ENCODE peak calls at places on chromosomes 16 and 17, in four cellular contexts. S is PC-9, L is A673, P is neural crest cell. I is an unnamed sample.

GRCh38 chr16:87050142-87050541 is 267.1 kb downstream of the C16orf95 start:
- DNase-seq in L (no peak), S (no peak), P (no peak), I (no peak)

GRCh38 chr17:3989156-3989886 is 25.1 kb upstream of the ATP2A3 start:
- DNase-seq in P (no peak), S (no peak), L (no peak), I (no peak)

GRCh38 chr17:59601130-59601529 is 18.6 kb upstream of the CLTC start:
- DNase-seq in L (no peak), S (no peak), P (no peak), I (no peak)

GRCh38 chr16:71441348-71441781 is 489 bp downstream of the TLE7 start:
- DNase-seq in L (peak), P (no peak), S (no peak), I (no peak)

GRCh38 chr16:50169555-50170096 is 16.5 kb downstream of the TENT4B start:
- DNase-seq in P (no peak), S (no peak), L (no peak), I (no peak)

GRCh38 chr16:78480588-78480987 is 381.1 kb downstream of the WWOX start:
- DNase-seq in L (no peak), P (no peak), S (no peak), I (no peak)

GRCh38 chr17:75414488-75414887 is 9.0 kb upstream of the GRB2 start:
- DNase-seq in P (no peak), S (no peak), L (no peak), I (no peak)

GRCh38 chr16:83365166-83365565 is 442.6 kb upstream of the HSBP1 start:
- DNase-seq in S (no peak), L (no peak), P (no peak), I (no peak)

GRCh38 chr17:44071772-44072171 is 1.2 kb downstream of the G6PC3 start:
- DNase-seq in L (no peak), S (peak), P (no peak), I (no peak)

GRCh38 chr16:28882476-28883180 is 4.3 kb downstream of the ATP2A1 start:
- DNase-seq in S (no peak), P (peak), L (no peak), I (no peak)

GRCh38 chr17:30576326-30576861 is 99.2 kb downstream of the GOSR1 start:
- DNase-seq in P (no peak), S (no peak), L (no peak), I (no peak)

GRCh38 chr17:68462381-68463210 is 5.3 kb upstream of the WIPI1 start:
- DNase-seq in S (peak), L (peak), P (peak), I (peak)

GRCh38 chr16:73017321-73017720 is 30.6 kb downstream of the ZFHX3 start:
- DNase-seq in S (no peak), P (no peak), L (no peak), I (no peak)

GRCh38 chr17:2232244-2232638 is 71.3 kb downstream of the SMG6 start:
- DNase-seq in P (no peak), L (no peak), S (no peak), I (peak)

GRCh38 chr16:58020628-58021521 is 4.7 kb upstream of the MMP15 start:
- DNase-seq in P (peak), S (peak), L (peak), I (peak)

GRCh38 chr17:28657756-28658155 is 4.0 kb downstream of the SDF2 start:
- DNase-seq in L (no peak), S (no peak), P (no peak), I (peak)

GRCh38 chr17:14469971-14470370 is 169.1 kb downstream of the HS3ST3B1 start:
- DNase-seq in L (no peak), S (no peak), P (no peak), I (no peak)

GRCh38 chr17:55294042-55294751 is 29.4 kb downstream of the HLF start:
- DNase-seq in P (no peak), S (no peak), L (no peak), I (no peak)

GRCh38 chr16:88894681-88895300 is 28.3 kb upstream of the PABPN1L start:
- DNase-seq in L (no peak), S (no peak), P (no peak), I (no peak)

GRCh38 chr17:5254414-5254813 is 19.8 kb upstream of the SCIMP start:
- DNase-seq in L (no peak), S (no peak), P (no peak), I (no peak)

GRCh38 chr17:33015716-33016346 is 24.2 kb downstream of the SPACA3 start:
- DNase-seq in S (no peak), P (no peak), L (no peak), I (no peak)

GRCh38 chr17:33080091-33080490 is 88.4 kb downstream of the SPACA3 start:
- DNase-seq in P (no peak), S (no peak), L (no peak), I (no peak)

GRCh38 chr17:29140631-29141483 is 39.3 kb downstream of the MYO18A start:
- DNase-seq in S (no peak), L (peak), P (peak), I (no peak)

GRCh38 chr16:17134586-17134985 is 336.2 kb downstream of the XYLT1 start:
- DNase-seq in P (no peak), S (no peak), L (no peak), I (no peak)

GRCh38 chr17:62004388-62004787 is 60.7 kb downstream of the MED13 start:
- DNase-seq in S (no peak), P (no peak), L (no peak), I (no peak)

GRCh38 chr17:35079547-35079946 is 16.0 kb upstream of the RFFL start:
- DNase-seq in L (no peak), S (no peak), P (no peak), I (no peak)

DNA sequence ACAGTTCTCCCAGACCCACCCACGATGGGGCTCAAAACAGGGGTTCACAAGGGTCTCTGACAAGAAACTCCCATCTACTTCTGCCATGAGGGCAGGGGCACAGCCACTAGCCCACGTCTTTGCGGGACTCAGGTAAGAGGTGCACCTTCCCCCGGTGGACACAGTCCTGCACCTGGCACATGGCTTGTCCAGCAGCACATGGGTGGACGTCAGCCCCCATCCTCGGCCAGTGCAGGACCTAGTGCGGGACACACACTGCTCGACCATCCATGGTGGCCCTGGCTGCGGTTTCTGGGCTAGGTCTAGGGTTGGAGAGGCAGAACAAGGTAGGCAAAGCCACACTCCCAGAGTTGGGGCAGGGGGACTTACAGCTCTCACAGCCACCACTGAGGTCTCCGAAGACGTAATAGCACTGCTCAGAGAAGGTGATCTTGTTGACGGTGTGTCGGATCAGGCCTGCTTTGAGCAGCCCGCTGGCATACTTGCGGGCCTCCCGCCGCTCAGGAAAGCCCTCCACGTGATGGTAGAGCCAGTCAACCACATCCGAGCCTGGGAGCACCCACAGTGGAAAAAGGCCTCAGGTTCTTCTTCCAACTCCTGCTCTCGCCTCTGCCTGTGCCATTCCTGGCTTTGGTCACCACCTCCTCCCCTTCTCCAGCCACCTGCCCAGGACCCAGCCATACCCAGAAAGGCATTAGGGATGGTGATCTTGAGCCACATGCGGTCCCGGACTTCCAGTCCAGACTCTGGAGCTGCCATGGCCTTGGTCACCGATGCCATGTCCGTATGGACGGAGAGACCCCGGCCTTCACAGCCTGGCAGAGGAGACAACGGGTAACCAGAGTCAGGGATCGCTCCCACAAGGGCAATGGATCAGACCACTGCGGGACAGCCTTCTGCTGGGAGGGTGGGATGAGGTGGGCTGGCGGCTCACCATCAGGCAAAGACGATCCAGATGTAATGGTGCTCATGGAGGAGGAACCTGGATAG is 7.3 kb downstream of the ACADVL start:
- DNase-seq in P (no peak), L (no peak), S (no peak), I (no peak)
- TF ChIP-seq CTCF in P (no peak), L (no peak), S (no peak), I (no peak)

GRCh38 chr17:65813306-65813705 is 251.9 kb upstream of the AXIN2 start:
- DNase-seq in S (no peak), P (no peak), L (no peak), I (no peak)

GRCh38 chr17:65814418-65814817 is 253.0 kb upstream of the AXIN2 start:
- DNase-seq in P (no peak), L (no peak), S (no peak), I (no peak)

GRCh38 chr17:65807361-65807760 is 245.9 kb upstream of the AXIN2 start:
- DNase-seq in L (no peak), S (no peak), P (no peak), I (no peak)

GRCh38 chr17:65809366-65809765 is 247.9 kb upstream of the AXIN2 start:
- DNase-seq in S (no peak), L (no peak), P (no peak), I (no peak)

GRCh38 chr17:65811043-65811442 is 249.6 kb upstream of the AXIN2 start:
- DNase-seq in P (no peak), L (no peak), S (no peak), I (no peak)
- TF ChIP-seq CTCF in P (no peak), L (no peak), S (no peak), I (no peak)

DNA sequence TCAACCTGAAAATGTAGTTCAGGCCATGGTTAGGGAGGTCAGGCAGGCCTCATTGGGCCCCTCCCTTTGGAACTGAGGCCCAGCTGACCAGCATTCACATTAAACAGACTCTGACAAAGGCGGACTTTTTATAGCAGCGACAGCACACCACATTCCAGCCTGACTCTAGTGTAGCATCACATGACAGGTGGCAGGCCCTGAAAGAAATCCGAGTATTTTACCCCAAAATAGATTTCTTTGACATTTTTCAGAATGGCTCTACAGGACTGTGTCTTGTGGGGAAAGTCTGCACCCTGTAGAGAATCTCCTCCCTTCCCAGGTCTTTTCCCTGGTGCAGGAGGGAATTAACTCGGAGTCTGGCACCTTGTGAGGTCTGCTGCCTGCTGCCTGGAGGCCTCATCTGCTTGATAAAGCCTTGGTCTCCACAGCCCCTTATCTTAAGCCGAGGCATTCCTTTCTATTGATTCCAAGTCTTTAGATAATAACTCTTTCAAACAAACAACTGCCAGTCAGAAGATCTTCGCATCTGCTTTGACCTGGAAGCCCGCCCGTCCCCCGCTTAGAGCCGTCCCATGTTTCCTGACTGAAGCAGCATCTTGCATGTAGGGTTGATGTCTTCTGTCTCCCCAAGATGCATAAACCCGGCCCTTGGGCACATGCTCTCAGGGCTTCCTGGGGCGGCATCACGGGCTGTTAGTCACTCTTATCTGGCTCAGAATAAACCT is 44.0 kb upstream of the CAPN15 start:
- DNase-seq in S (no peak), L (no peak), P (no peak), I (no peak)
- TF ChIP-seq CTCF in S (no peak), L (no peak), P (no peak), I (no peak)

DNA sequence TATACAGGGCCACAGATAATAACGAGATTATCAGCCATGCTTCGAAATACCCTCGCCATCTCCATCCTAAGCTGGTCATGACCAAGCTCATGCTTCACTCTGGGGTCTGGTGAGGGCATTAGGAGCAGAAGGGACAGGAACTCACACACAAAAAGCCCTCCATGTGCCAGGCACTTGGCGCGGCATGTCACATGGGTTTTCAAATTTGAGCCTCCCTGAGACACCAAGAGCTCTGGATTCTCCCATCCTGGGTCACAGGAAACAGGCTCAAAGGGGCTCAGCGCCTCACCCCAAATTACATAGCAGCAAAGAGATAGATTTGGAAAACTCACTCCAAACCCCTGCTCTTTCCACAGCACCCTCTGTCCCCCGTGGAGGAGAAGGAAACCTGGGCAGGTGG is 239.5 kb downstream of the GSG1L start:
- DNase-seq in P (no peak), S (no peak), L (no peak), I (no peak)
- TF ChIP-seq CTCF in P (no peak), S (no peak), L (no peak), I (no peak)

GRCh38 chr16:69848635-69849545 is 86.8 kb downstream of the WWP2 start:
- DNase-seq in S (no peak), L (peak), P (no peak), I (peak)
- TF ChIP-seq CTCF in S (no peak), L (no peak), P (no peak), I (peak)

GRCh38 chr17:80930335-80931040 is 61.2 kb upstream of the CHMP6 start:
- DNase-seq in L (no peak), S (no peak), P (no peak), I (no peak)

GRCh38 chr17:80931421-80932265 is 60.0 kb upstream of the CHMP6 start:
- DNase-seq in P (no peak), L (peak), S (no peak), I (peak)

GRCh38 chr17:80927791-80928216 is 63.8 kb upstream of the CHMP6 start:
- DNase-seq in L (peak), S (no peak), P (no peak), I (peak)

GRCh38 chr17:80926601-80927250 is 64.9 kb upstream of the CHMP6 start:
- DNase-seq in L (no peak), P (no peak), S (no peak), I (no peak)

GRCh38 chr17:80929449-80929848 is 62.2 kb upstream of the CHMP6 start:
- DNase-seq in L (no peak), P (no peak), S (no peak), I (no peak)
- TF ChIP-seq CTCF in L (no peak), P (no peak), S (no peak), I (no peak)

GRCh38 chr16:12256880-12257279 is 280.3 kb downstream of the SNX29 start:
- DNase-seq in S (no peak), P (no peak), L (no peak), I (peak)

GRCh38 chr16:12257926-12258561 is 281.5 kb downstream of the SNX29 start:
- DNase-seq in L (no peak), S (no peak), P (no peak), I (no peak)

GRCh38 chr16:12254566-12254965 is 278.0 kb downstream of the SNX29 start:
- DNase-seq in L (no peak), S (no peak), P (no peak), I (no peak)

GRCh38 chr16:12255473-12255872 is 278.9 kb downstream of the SNX29 start:
- DNase-seq in L (no peak), S (no peak), P (no peak), I (no peak)

GRCh38 chr16:12255919-12256665 is 279.6 kb downstream of the SNX29 start:
- DNase-seq in L (no peak), P (no peak), S (no peak), I (no peak)
- TF ChIP-seq CTCF in L (no peak), P (no peak), S (no peak), I (no peak)

DNA sequence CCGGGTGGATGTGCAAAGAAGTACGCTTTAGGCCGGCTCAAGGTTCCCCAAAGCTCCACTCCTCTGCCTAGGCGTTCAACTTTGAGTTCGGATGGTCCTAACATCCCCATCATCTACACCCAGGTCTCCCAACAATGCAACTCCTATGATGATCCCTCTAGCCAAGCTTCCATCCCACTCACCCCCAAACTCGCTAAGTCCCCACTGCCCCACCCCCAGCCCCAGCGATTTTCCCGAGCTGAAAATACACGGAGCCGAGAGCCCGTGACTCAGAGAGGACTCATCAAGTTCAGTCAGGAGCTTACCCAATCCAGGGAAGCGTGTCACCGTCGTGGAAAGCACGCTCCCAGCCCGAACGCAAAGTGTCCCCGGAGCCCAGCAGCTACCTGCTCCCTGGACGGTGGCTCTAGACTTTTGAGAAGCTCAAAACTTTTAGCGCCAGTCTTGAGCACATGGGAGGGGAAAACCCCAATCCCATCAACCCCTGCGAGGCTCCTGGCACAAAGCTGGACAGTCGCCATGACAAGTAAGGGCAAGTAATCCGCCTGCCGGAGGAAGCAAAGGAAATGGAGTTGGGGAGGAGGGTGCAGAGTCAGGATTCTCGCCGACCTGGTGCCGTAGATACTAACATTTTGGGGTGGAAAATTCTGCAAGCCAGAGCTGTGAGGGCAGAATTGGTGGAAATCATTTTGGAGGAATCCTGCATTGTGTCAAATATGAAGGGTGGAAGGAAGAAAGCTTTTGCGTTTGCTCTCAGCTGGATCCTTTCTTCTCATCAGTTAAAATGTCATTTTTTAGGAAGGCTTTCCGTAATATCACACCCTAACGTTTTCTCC is at the start of gene TP53:
- DNase-seq in L (peak), P (peak), S (peak), I (peak)
- TF ChIP-seq CTCF in L (no peak), P (no peak), S (no peak), I (no peak)

DNA sequence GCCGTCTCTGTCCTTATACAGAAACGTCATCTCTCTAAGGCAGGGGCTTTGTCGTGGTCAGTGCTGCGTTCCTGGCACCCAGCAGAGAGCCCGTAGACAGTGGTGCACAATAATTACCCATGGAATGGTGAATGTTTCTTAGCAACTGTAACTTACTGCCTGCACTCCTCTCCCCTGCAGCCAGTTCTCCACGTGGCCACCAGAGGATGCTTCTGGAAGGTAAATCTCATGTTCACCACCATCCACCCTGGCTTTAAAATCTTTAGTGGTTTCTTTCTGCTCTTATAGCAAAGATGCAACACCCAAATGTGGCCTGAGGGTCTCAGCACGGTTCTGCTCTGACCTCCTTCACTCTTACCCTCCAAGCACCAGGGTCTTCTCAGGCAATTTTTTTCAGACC is 150.8 kb downstream of the GRIN2A start:
- DNase-seq in S (no peak), L (no peak), P (no peak), I (peak)
- TF ChIP-seq CTCF in S (no peak), L (no peak), P (no peak), I (peak)